ENCODE peak calls at places on chromosomes 13 and 19, in seven cellular contexts. Q, I, O, B, A, L and U are unnamed samples.

GRCh38 chr13:21999666-22000065 is 328.8 kb downstream of the FGF9 start:
- DNase-seq in Q (no peak), I (no peak), O (no peak), B (no peak), A (no peak), L (no peak), U (no peak)

GRCh38 chr13:38419312-38419873 is 69.7 kb downstream of the UFM1 start:
- DNase-seq in Q (no peak), I (no peak), O (no peak), B (no peak), A (no peak), L (no peak), U (no peak)

GRCh38 chr19:32773126-32773525 is 53.6 kb downstream of the TDRD12 start:
- DNase-seq in Q (no peak), I (no peak), O (peak), B (no peak), A (no peak), L (no peak), U (no peak)

GRCh38 chr19:44671400-44671799 is at the start of gene CEACAM19:
- DNase-seq in Q (no peak), I (no peak), O (no peak), B (no peak), A (no peak), L (no peak), U (no peak)

GRCh38 chr19:55648657-55649578 is 906 bp downstream of the CCDC106 start:
- DNase-seq in Q (no peak), I (peak), O (no peak), B (no peak), A (no peak), L (no peak), U (no peak)

GRCh38 chr13:25963681-25964080 is 88.1 kb downstream of the SHISA2 start:
- DNase-seq in Q (no peak), I (no peak), O (no peak), B (peak), A (no peak), L (no peak), U (no peak)

GRCh38 chr19:442085-442484 is 18.7 kb downstream of the SHC2 start:
- DNase-seq in Q (no peak), I (no peak), O (no peak), B (no peak), A (no peak), L (no peak), U (no peak)

GRCh38 chr13:68697551-68697950 is 1410.1 kb upstream of the ATXN8OS start:
- DNase-seq in Q (no peak), I (no peak), O (no peak), B (peak), A (no peak), L (no peak), U (no peak)

GRCh38 chr13:43545317-43545874 is 241.4 kb downstream of the ENOX1 start:
- DNase-seq in Q (no peak), I (no peak), O (no peak), B (no peak), A (peak), L (no peak), U (no peak)

GRCh38 chr19:10228925-10229324 is 2.2 kb downstream of the S1PR2 start:
- DNase-seq in Q (peak), I (no peak), O (peak), B (peak), A (no peak), L (no peak), U (no peak)

GRCh38 chr13:78192721-78193120 is 274.1 kb upstream of the EDNRB start:
- DNase-seq in Q (no peak), I (no peak), O (peak), B (no peak), A (no peak), L (no peak), U (no peak)

GRCh38 chr19:44430956-44431355 is 17.3 kb downstream of the ZNF229 start:
- DNase-seq in Q (no peak), I (no peak), O (no peak), B (no peak), A (no peak), L (no peak), U (no peak)

GRCh38 chr19:4732680-4733114 is 9.1 kb upstream of the DPP9 start:
- DNase-seq in Q (peak), I (no peak), O (peak), B (peak), A (peak), L (no peak), U (peak)

GRCh38 chr13:63625869-63626268 is 2210.2 kb upstream of the PCDH20 start:
- DNase-seq in Q (peak), I (no peak), O (no peak), B (peak), A (peak), L (no peak), U (no peak)